ENCODE peak calls at places on chromosomes 11 and 22, in six cellular contexts. One of them, this sample, is unnamed.

GRCh38 chr11:18704698-18705097 is 6.1 kb downstream of the TMEM86A start:
- DNase-seq in iPS DF 6.9: no peak
- DNase-seq in kidney epithelial cell: no peak
- DNase-seq in skeletal muscle cell: no peak
- DNase-seq in GM23248: no peak
- DNase-seq in GM06990: no peak
- DNase-seq in this sample: no peak

GRCh38 chr11:47185305-47186075 is 744 bp downstream of the PACSIN3 start:
- DNase-seq in iPS DF 6.9: no peak
- DNase-seq in kidney epithelial cell: no peak
- DNase-seq in skeletal muscle cell: no peak
- DNase-seq in GM23248: peak; percentile 57
- DNase-seq in GM06990: no peak
- DNase-seq in this sample: no peak

GRCh38 chr11:114176321-114176720 is 116.8 kb downstream of the ZBTB16 start:
- DNase-seq in iPS DF 6.9: no peak
- DNase-seq in kidney epithelial cell: no peak
- DNase-seq in skeletal muscle cell: no peak
- DNase-seq in GM23248: no peak
- DNase-seq in GM06990: no peak
- DNase-seq in this sample: no peak

GRCh38 chr11:75565221-75565814 is 3.3 kb downstream of the SERPINH1 start:
- DNase-seq in iPS DF 6.9: no peak
- DNase-seq in kidney epithelial cell: no peak
- DNase-seq in skeletal muscle cell: no peak
- DNase-seq in GM23248: peak; percentile 95
- DNase-seq in GM06990: no peak
- DNase-seq in this sample: no peak

GRCh38 chr22:23075525-23076216 is 5.4 kb downstream of the GNAZ start:
- DNase-seq in iPS DF 6.9: no peak
- DNase-seq in kidney epithelial cell: no peak
- DNase-seq in skeletal muscle cell: no peak
- DNase-seq in GM23248: no peak
- DNase-seq in GM06990: no peak
- DNase-seq in this sample: no peak

GRCh38 chr22:42365942-42366660 is 66.1 kb downstream of the NFAM1 start:
- DNase-seq in iPS DF 6.9: no peak
- DNase-seq in kidney epithelial cell: no peak
- DNase-seq in skeletal muscle cell: no peak
- DNase-seq in GM23248: no peak
- DNase-seq in GM06990: no peak
- DNase-seq in this sample: no peak

GRCh38 chr11:72389116-72389515 is 45.2 kb downstream of the CLPB start:
- DNase-seq in iPS DF 6.9: no peak
- DNase-seq in kidney epithelial cell: no peak
- DNase-seq in skeletal muscle cell: no peak
- DNase-seq in GM23248: no peak
- DNase-seq in GM06990: no peak
- DNase-seq in this sample: no peak

GRCh38 chr22:39474351-39474991 is 17.7 kb downstream of the MGAT3 start:
- DNase-seq in iPS DF 6.9: no peak
- DNase-seq in kidney epithelial cell: no peak
- DNase-seq in skeletal muscle cell: no peak
- DNase-seq in GM23248: peak; percentile 28
- DNase-seq in GM06990: no peak
- DNase-seq in this sample: no peak

GRCh38 chr22:22156716-22157499 is 87.7 kb upstream of the VPREB1 start:
- DNase-seq in iPS DF 6.9: peak; percentile 60
- DNase-seq in kidney epithelial cell: peak; percentile 34
- DNase-seq in skeletal muscle cell: peak; percentile 20
- DNase-seq in GM23248: peak; percentile 72
- DNase-seq in GM06990: peak; percentile 77
- DNase-seq in this sample: peak; percentile 19

GRCh38 chr11:65442952-65443351 is 20.4 kb downstream of the NEAT1 start:
- DNase-seq in iPS DF 6.9: no peak
- DNase-seq in kidney epithelial cell: no peak
- DNase-seq in skeletal muscle cell: no peak
- DNase-seq in GM23248: peak; percentile 59
- DNase-seq in GM06990: peak; percentile 65
- DNase-seq in this sample: no peak

GRCh38 chr22:49676783-49677494 is 150.7 kb downstream of the BRD1 start:
- DNase-seq in iPS DF 6.9: no peak
- DNase-seq in kidney epithelial cell: no peak
- DNase-seq in skeletal muscle cell: no peak
- DNase-seq in GM23248: no peak
- DNase-seq in GM06990: no peak
- DNase-seq in this sample: no peak

GRCh38 chr11:68751331-68751856 is at the start of gene TESMIN:
- DNase-seq in iPS DF 6.9: peak; percentile 68
- DNase-seq in kidney epithelial cell: no peak
- DNase-seq in skeletal muscle cell: no peak
- DNase-seq in GM23248: peak; percentile 85
- DNase-seq in GM06990: peak; percentile 79
- DNase-seq in this sample: no peak

GRCh38 chr11:103295704-103296103 is 186.5 kb downstream of the DYNC2H1 start:
- DNase-seq in iPS DF 6.9: no peak
- DNase-seq in kidney epithelial cell: no peak
- DNase-seq in skeletal muscle cell: no peak
- DNase-seq in GM23248: no peak
- DNase-seq in GM06990: no peak
- DNase-seq in this sample: no peak

GRCh38 chr11:8032576-8033311 is 45.6 kb downstream of the EIF3F start:
- DNase-seq in iPS DF 6.9: no peak
- DNase-seq in kidney epithelial cell: no peak
- DNase-seq in skeletal muscle cell: no peak
- DNase-seq in GM23248: no peak
- DNase-seq in GM06990: no peak
- DNase-seq in this sample: no peak

GRCh38 chr22:38793721-38794466 is at the start of gene DNAL4:
- DNase-seq in iPS DF 6.9: peak; percentile 90
- DNase-seq in kidney epithelial cell: peak; percentile 97
- DNase-seq in skeletal muscle cell: peak; percentile 90
- DNase-seq in GM23248: peak; percentile 98
- DNase-seq in GM06990: peak; percentile 89
- DNase-seq in this sample: peak; percentile 94

GRCh38 chr11:46953093-46953492 is 16.5 kb downstream of the CSTPP1 start:
- DNase-seq in iPS DF 6.9: no peak
- DNase-seq in kidney epithelial cell: no peak
- DNase-seq in skeletal muscle cell: no peak
- DNase-seq in GM23248: no peak
- DNase-seq in GM06990: no peak
- DNase-seq in this sample: no peak

GRCh38 chr11:36376315-36376887 is 80.3 kb downstream of the PRR5L start:
- DNase-seq in iPS DF 6.9: no peak
- DNase-seq in kidney epithelial cell: no peak
- DNase-seq in skeletal muscle cell: no peak
- DNase-seq in GM23248: peak; percentile 60
- DNase-seq in GM06990: no peak
- DNase-seq in this sample: no peak

GRCh38 chr11:47981667-47982404 is 1.5 kb downstream of the PTPRJ start:
- DNase-seq in iPS DF 6.9: no peak
- DNase-seq in kidney epithelial cell: no peak
- DNase-seq in skeletal muscle cell: no peak
- DNase-seq in GM23248: no peak
- DNase-seq in GM06990: peak; percentile 31
- DNase-seq in this sample: no peak

GRCh38 chr11:61551630-61552029 is 29.2 kb downstream of the SYT7 start:
- DNase-seq in iPS DF 6.9: no peak
- DNase-seq in kidney epithelial cell: no peak
- DNase-seq in skeletal muscle cell: no peak
- DNase-seq in GM23248: peak; percentile 72
- DNase-seq in GM06990: no peak
- DNase-seq in this sample: no peak

GRCh38 chr11:78385205-78385604 is 32.4 kb downstream of the GAB2 start:
- DNase-seq in iPS DF 6.9: no peak
- DNase-seq in kidney epithelial cell: no peak
- DNase-seq in skeletal muscle cell: no peak
- DNase-seq in GM23248: no peak
- DNase-seq in GM06990: no peak
- DNase-seq in this sample: no peak
- H3K4me3 ChIP-seq in iPS DF 6.9: no peak overlapping the region
- H3K4me3 ChIP-seq in kidney epithelial cell: no peak overlapping the region
- H3K4me3 ChIP-seq in skeletal muscle cell: no peak overlapping the region
- H3K4me3 ChIP-seq in GM23248: no peak overlapping the region
- H3K4me3 ChIP-seq in GM06990: no peak overlapping the region
- H3K4me3 ChIP-seq in this sample: no peak overlapping the region

GRCh38 chr11:22192289-22192641 is 620 bp upstream of the ANO5 start:
- DNase-seq in iPS DF 6.9: peak; percentile 31
- DNase-seq in kidney epithelial cell: no peak
- DNase-seq in skeletal muscle cell: no peak
- DNase-seq in GM23248: no peak
- DNase-seq in GM06990: no peak
- DNase-seq in this sample: no peak
- H3K4me3 ChIP-seq in iPS DF 6.9: peak overlapping the region; percentile 72
- H3K4me3 ChIP-seq in kidney epithelial cell: peak overlapping the region; percentile 48
- H3K4me3 ChIP-seq in skeletal muscle cell: peak overlapping the region; percentile 26
- H3K4me3 ChIP-seq in GM23248: no peak overlapping the region
- H3K4me3 ChIP-seq in GM06990: peak overlapping the region; percentile 89
- H3K4me3 ChIP-seq in this sample: no peak overlapping the region

GRCh38 chr11:3641701-3642070 is at the start of gene ART5:
- DNase-seq in iPS DF 6.9: no peak
- DNase-seq in kidney epithelial cell: no peak
- DNase-seq in skeletal muscle cell: no peak
- DNase-seq in GM23248: no peak
- DNase-seq in GM06990: no peak
- DNase-seq in this sample: no peak
- H3K4me3 ChIP-seq in iPS DF 6.9: peak within 1 kb of the TSS; percentile 49
- H3K4me3 ChIP-seq in kidney epithelial cell: peak within 1 kb of the TSS; percentile 49
- H3K4me3 ChIP-seq in skeletal muscle cell: peak within 1 kb of the TSS; percentile 56
- H3K4me3 ChIP-seq in GM23248: peak within 1 kb of the TSS; percentile 69
- H3K4me3 ChIP-seq in GM06990: no peak within 1 kb of the TSS
- H3K4me3 ChIP-seq in this sample: peak within 1 kb of the TSS; percentile 58

GRCh38 chr22:19773470-19774040 is 13.0 kb downstream of the TBX1 start:
- DNase-seq in iPS DF 6.9: no peak
- DNase-seq in kidney epithelial cell: no peak
- DNase-seq in skeletal muscle cell: no peak
- DNase-seq in GM23248: no peak
- DNase-seq in GM06990: no peak
- DNase-seq in this sample: no peak
- H3K4me3 ChIP-seq in iPS DF 6.9: no peak overlapping the region
- H3K4me3 ChIP-seq in kidney epithelial cell: no peak overlapping the region
- H3K4me3 ChIP-seq in skeletal muscle cell: no peak overlapping the region
- H3K4me3 ChIP-seq in GM23248: no peak overlapping the region
- H3K4me3 ChIP-seq in GM06990: no peak overlapping the region
- H3K4me3 ChIP-seq in this sample: no peak overlapping the region

GRCh38 chr11:73585834-73586575 is 11.9 kb downstream of the FAM168A start:
- DNase-seq in iPS DF 6.9: no peak
- DNase-seq in kidney epithelial cell: no peak
- DNase-seq in skeletal muscle cell: no peak
- DNase-seq in GM23248: peak; percentile 82
- DNase-seq in GM06990: no peak
- DNase-seq in this sample: peak; percentile 26
- H3K4me3 ChIP-seq in iPS DF 6.9: no peak overlapping the region
- H3K4me3 ChIP-seq in kidney epithelial cell: no peak overlapping the region
- H3K4me3 ChIP-seq in skeletal muscle cell: no peak overlapping the region
- H3K4me3 ChIP-seq in GM23248: no peak overlapping the region
- H3K4me3 ChIP-seq in GM06990: no peak overlapping the region
- H3K4me3 ChIP-seq in this sample: no peak overlapping the region

GRCh38 chr11:119512373-119512772 is 89.4 kb upstream of the THY1 start:
- DNase-seq in iPS DF 6.9: no peak
- DNase-seq in kidney epithelial cell: no peak
- DNase-seq in skeletal muscle cell: no peak
- DNase-seq in GM23248: no peak
- DNase-seq in GM06990: peak; percentile 52
- DNase-seq in this sample: no peak

GRCh38 chr11:119511601-119512000 is 88.6 kb upstream of the THY1 start:
- DNase-seq in iPS DF 6.9: no peak
- DNase-seq in kidney epithelial cell: no peak
- DNase-seq in skeletal muscle cell: no peak
- DNase-seq in GM23248: no peak
- DNase-seq in GM06990: no peak
- DNase-seq in this sample: no peak

GRCh38 chr11:119513141-119513805 is 90.3 kb upstream of the THY1 start:
- DNase-seq in iPS DF 6.9: no peak
- DNase-seq in kidney epithelial cell: no peak
- DNase-seq in skeletal muscle cell: no peak
- DNase-seq in GM23248: no peak
- DNase-seq in GM06990: no peak
- DNase-seq in this sample: no peak

GRCh38 chr11:119509277-119509841 is 86.4 kb upstream of the THY1 start:
- DNase-seq in iPS DF 6.9: no peak
- DNase-seq in kidney epithelial cell: no peak
- DNase-seq in skeletal muscle cell: no peak
- DNase-seq in GM23248: peak; percentile 75
- DNase-seq in GM06990: no peak
- DNase-seq in this sample: no peak

GRCh38 chr11:119509969-119510401 is 87.0 kb upstream of the THY1 start:
- DNase-seq in iPS DF 6.9: no peak
- DNase-seq in kidney epithelial cell: peak; percentile 39
- DNase-seq in skeletal muscle cell: peak; percentile 77
- DNase-seq in GM23248: peak; percentile 98
- DNase-seq in GM06990: peak; percentile 57
- DNase-seq in this sample: peak; percentile 54
- H3K4me3 ChIP-seq in iPS DF 6.9: no peak overlapping the region
- H3K4me3 ChIP-seq in kidney epithelial cell: no peak overlapping the region
- H3K4me3 ChIP-seq in skeletal muscle cell: no peak overlapping the region
- H3K4me3 ChIP-seq in GM23248: no peak overlapping the region
- H3K4me3 ChIP-seq in GM06990: no peak overlapping the region
- H3K4me3 ChIP-seq in this sample: no peak overlapping the region

GRCh38 chr22:30307026-30307574 is 17.8 kb upstream of the CASTOR1 start:
- DNase-seq in iPS DF 6.9: no peak
- DNase-seq in kidney epithelial cell: no peak
- DNase-seq in skeletal muscle cell: no peak
- DNase-seq in GM23248: no peak
- DNase-seq in GM06990: no peak
- DNase-seq in this sample: no peak
- H3K4me3 ChIP-seq in iPS DF 6.9: no peak overlapping the region
- H3K4me3 ChIP-seq in kidney epithelial cell: no peak overlapping the region
- H3K4me3 ChIP-seq in skeletal muscle cell: no peak overlapping the region
- H3K4me3 ChIP-seq in GM23248: no peak overlapping the region
- H3K4me3 ChIP-seq in GM06990: peak overlapping the region; percentile 16
- H3K4me3 ChIP-seq in this sample: no peak overlapping the region

GRCh38 chr11:33018005-33018404 is 2.3 kb downstream of the DEPDC7 start:
- DNase-seq in iPS DF 6.9: no peak
- DNase-seq in kidney epithelial cell: no peak
- DNase-seq in skeletal muscle cell: no peak
- DNase-seq in GM23248: no peak
- DNase-seq in GM06990: no peak
- DNase-seq in this sample: no peak
- H3K4me3 ChIP-seq in iPS DF 6.9: no peak overlapping the region
- H3K4me3 ChIP-seq in kidney epithelial cell: no peak overlapping the region
- H3K4me3 ChIP-seq in skeletal muscle cell: no peak overlapping the region
- H3K4me3 ChIP-seq in GM23248: no peak overlapping the region
- H3K4me3 ChIP-seq in GM06990: no peak overlapping the region
- H3K4me3 ChIP-seq in this sample: no peak overlapping the region